ENCODE peak calls at places on chromosome 14, in ten cellular contexts. Z is thoracic aorta, Q is germinal center, B is astrocyte of the spinal cord, R is ACHN, N is fibroblast of mammary gland, K is pons, A is dorsolateral prefrontal cortex, S is GM06990, I is NCI-H1092. O is an unnamed sample.
A peak's percentile ranks its signal among the peaks of the same experiment; 100 is the strongest.

GRCh38 chr14:70642313-70643235 is 858 bp downstream of the TTC9 start:
- DNase-seq in Z (no peak), Q (peak; percentile 81), B (no peak), R (no peak), N (no peak), K (no peak), A (no peak), S (peak; percentile 81), I (no peak), O (peak; percentile 29)

GRCh38 chr14:57080691-57081090 is 188.0 kb downstream of the EXOC5 start:
- DNase-seq in Z (no peak), Q (no peak), B (no peak), R (no peak), N (no peak), K (no peak), A (no peak), S (no peak), I (no peak), O (no peak)

GRCh38 chr14:36478782-36479181 is 41.2 kb downstream of the NKX2-1 start:
- DNase-seq in Z (no peak), Q (no peak), B (no peak), R (no peak), N (peak; percentile 16), K (no peak), A (no peak), S (no peak), I (no peak), O (no peak)

GRCh38 chr14:24280797-24281460 is 9.5 kb upstream of the RABGGTA start:
- DNase-seq in Z (no peak), Q (no peak), B (no peak), R (no peak), N (peak; percentile 34), K (no peak), A (no peak), S (no peak), I (no peak), O (no peak)

GRCh38 chr14:55705651-55706340 is 125.8 kb downstream of the KTN1 start:
- DNase-seq in Z (no peak), Q (no peak), B (no peak), R (no peak), N (no peak), K (no peak), A (no peak), S (no peak), I (peak; percentile 68), O (no peak)

GRCh38 chr14:95034806-95035205 is 122.5 kb downstream of the DICER1 start:
- DNase-seq in Z (no peak), Q (peak; percentile 16), B (no peak), R (no peak), N (no peak), K (no peak), A (no peak), S (no peak), I (peak; percentile 63), O (no peak)

GRCh38 chr14:33714527-33715222 is 236.2 kb downstream of the EGLN3 start:
- DNase-seq in Z (no peak), Q (no peak), B (peak; percentile 35), R (no peak), N (peak; percentile 65), K (peak; percentile 19), A (no peak), S (no peak), I (no peak), O (no peak)

GRCh38 chr14:70289138-70289537 is 70.3 kb downstream of the COX16 start:
- DNase-seq in Z (no peak), Q (peak; percentile 43), B (no peak), R (no peak), N (no peak), K (no peak), A (no peak), S (peak; percentile 12), I (no peak), O (no peak)

GRCh38 chr14:100950024-100950423 is 46.5 kb upstream of the RTL1 start:
- DNase-seq in Z (no peak), Q (no peak), B (peak; percentile 21), R (no peak), N (peak; percentile 27), K (no peak), A (no peak), S (no peak), I (no peak), O (no peak)

GRCh38 chr14:41558527-41558926 is 48.1 kb upstream of the LRFN5 start:
- DNase-seq in Z (no peak), Q (no peak), B (no peak), R (no peak), N (no peak), K (peak; percentile 25), A (no peak), S (no peak), I (no peak), O (no peak)

GRCh38 chr14:54822685-54823084 is 79.9 kb downstream of the GCH1 start:
- DNase-seq in Z (no peak), Q (no peak), B (no peak), R (no peak), N (no peak), K (no peak), A (no peak), S (no peak), I (no peak), O (no peak)

GRCh38 chr14:50061664-50062437 is 54.5 kb downstream of the VCPKMT start:
- DNase-seq in Z (no peak), Q (peak; percentile 84), B (peak; percentile 40), R (peak; percentile 44), N (peak; percentile 40), K (peak; percentile 34), A (no peak), S (peak; percentile 80), I (no peak), O (no peak)

GRCh38 chr14:76090611-76091010 is 61.1 kb upstream of the GPATCH2L start:
- DNase-seq in Z (no peak), Q (no peak), B (no peak), R (no peak), N (peak; percentile 37), K (no peak), A (no peak), S (no peak), I (no peak), O (no peak)